ENCODE peak calls at places on chromosomes 13 and 19, in nine cellular contexts. Y is natural killer cell; Z is dermis microvascular lymphatic vessel endothelial cell; B is stimulated activated naive B cell treated with anti-CD40 and anti-IgM and Interleukin-4, amounts not matched to agents 10 μg/mL and 1 μg/mL and 100 μg/mL, for 72 hours; J is posterior cingulate gyrus; K is upper lobe of right lung; G is heart left ventricle; N is neural progenitor cell; E is CD8-positive, alpha-beta memory T cell. T is an unnamed sample.

GRCh38 chr19:57558525-57558924 is 1.1 kb downstream of the ZNF550 start:
- DNase-seq in Y (no peak), Z (peak; percentile 14), B (no peak), J (no peak), K (no peak), G (no peak), N (no peak), E (no peak), T (no peak)

GRCh38 chr19:49790866-49791265 is 22.2 kb downstream of the FUZ start:
- DNase-seq in Y (no peak), Z (no peak), B (no peak), J (peak; percentile 51), K (no peak), G (no peak), N (no peak), E (no peak), T (no peak)

GRCh38 chr13:30341815-30342570 is 34.6 kb upstream of the KATNAL1 start:
- DNase-seq in Y (no peak), Z (peak; percentile 70), B (no peak), J (peak; percentile 42), K (peak; percentile 85), G (peak; percentile 89), N (no peak), E (no peak), T (no peak)

GRCh38 chr19:31974290-31974689 is 371.1 kb upstream of the ZNF507 start:
- DNase-seq in Y (no peak), Z (no peak), B (no peak), J (no peak), K (no peak), G (no peak), N (no peak), E (no peak), T (no peak)

GRCh38 chr19:40800339-40800996 is 1.5 kb downstream of the EGLN2 start:
- DNase-seq in Y (no peak), Z (no peak), B (no peak), J (no peak), K (peak; percentile 73), G (no peak), N (no peak), E (no peak), T (no peak)

GRCh38 chr13:87274209-87274819 is 396.9 kb upstream of the SLITRK5 start:
- DNase-seq in Y (no peak), Z (no peak), B (no peak), J (no peak), K (no peak), G (no peak), N (peak; percentile 78), E (peak; percentile 7), T (no peak)

GRCh38 chr19:2309734-2310362 is 1.9 kb upstream of the LINGO3 start:
- DNase-seq in Y (no peak), Z (peak; percentile 21), B (no peak), J (peak; percentile 65), K (no peak), G (no peak), N (no peak), E (no peak), T (no peak)

GRCh38 chr19:3656073-3656746 is 29.6 kb upstream of the CACTIN start:
- DNase-seq in Y (no peak), Z (peak; percentile 48), B (no peak), J (no peak), K (no peak), G (no peak), N (no peak), E (no peak), T (no peak)

GRCh38 chr13:114132419-114133121 is at the start of gene RASA3:
- DNase-seq in Y (peak; percentile 63), Z (peak; percentile 90), B (peak; percentile 55), J (peak; percentile 66), K (peak; percentile 86), G (peak; percentile 84), N (peak; percentile 95), E (peak; percentile 69), T (no peak)

GRCh38 chr13:94712812-94713555 is 639 bp upstream of the SOX21 start:
- DNase-seq in Y (no peak), Z (peak; percentile 78), B (peak; percentile 4), J (no peak), K (peak; percentile 68), G (no peak), N (peak; percentile 92), E (no peak), T (no peak)

GRCh38 chr19:56141416-56141992 is 417 bp downstream of the ZNF444 start:
- DNase-seq in Y (no peak), Z (peak; percentile 16), B (no peak), J (no peak), K (no peak), G (no peak), N (peak; percentile 59), E (peak; percentile 21), T (peak; percentile 18)

T was measured in stimulated activated CD4-positive, alpha-beta T cell treated with anti-CD3 and anti-CD28 coated beads, TNF-alpha, amount 100 ng/mL, for 1 hour.